ENCODE peak calls at places on chromosomes 6 and 20, in ten cellular contexts. H, G, J, M, K, R, U, B, A and X are unnamed samples. For H3K27me3 and H3K4me1, the result is how much of the 10 kb centered on the place peaks cover.

GRCh38 chr6:106083618-106084017 is 2.5 kb upstream of the PRDM1 start:
- DNase-seq in H (no peak), G (no peak), J (no peak), M (no peak), K (no peak), R (no peak), U (no peak), B (no peak), A (no peak), X (no peak)

GRCh38 chr6:118710616-118711015 is 59.2 kb upstream of the CEP85L start:
- DNase-seq in H (no peak), G (no peak), J (no peak), M (no peak), K (no peak), R (no peak), U (no peak), B (no peak), A (no peak), X (no peak)

GRCh38 chr20:36644032-36644712 is 1.8 kb downstream of the SLA2 start:
- DNase-seq in H (no peak), G (no peak), J (no peak), M (peak), K (peak), R (no peak), U (no peak), B (no peak), A (no peak), X (no peak)

GRCh38 chr20:40757087-40757486 is 68.1 kb upstream of the MAFB start:
- DNase-seq in H (no peak), G (no peak), J (no peak), M (no peak), K (no peak), R (no peak), U (no peak), B (no peak), A (no peak), X (no peak)

GRCh38 chr20:31675828-31676533 is 38.3 kb downstream of the COX4I2 start:
- DNase-seq in H (peak), G (no peak), J (no peak), M (no peak), K (peak), R (peak), U (no peak), B (no peak), A (peak), X (no peak)

GRCh38 chr6:133818320-133818719 is 70.6 kb upstream of the TCF21 start:
- DNase-seq in H (no peak), G (no peak), J (no peak), M (no peak), K (no peak), R (no peak), U (no peak), B (no peak), A (no peak), X (no peak)

GRCh38 chr6:120173250-120173649 is 823.7 kb upstream of the MAN1A1 start:
- DNase-seq in H (no peak), G (no peak), J (no peak), M (no peak), K (peak), R (no peak), U (no peak), B (no peak), A (no peak), X (no peak)

GRCh38 chr6:42199106-42199981 is 4.6 kb upstream of the GUCA1B start:
- DNase-seq in H (peak), G (no peak), J (no peak), M (no peak), K (no peak), R (no peak), U (no peak), B (no peak), A (no peak), X (no peak)

GRCh38 chr6:134464690-134465411 is 146.9 kb upstream of the SGK1 start:
- DNase-seq in H (peak), G (no peak), J (no peak), M (no peak), K (no peak), R (no peak), U (no peak), B (no peak), A (no peak), X (no peak)

GRCh38 chr6:73017473-73017872 is 207.8 kb downstream of the KHDC1L start:
- DNase-seq in H (no peak), G (no peak), J (no peak), M (no peak), K (no peak), R (no peak), U (no peak), B (no peak), A (no peak), X (no peak)

GRCh38 chr6:27126815-27127537 is 120.5 kb upstream of the PRSS16 start:
- DNase-seq in H (peak), G (peak), J (peak), M (peak), K (peak), R (peak), U (peak), B (peak), A (peak), X (peak)

GRCh38 chr20:10556519-10557083 is 117.2 kb downstream of the JAG1 start:
- DNase-seq in H (no peak), G (no peak), J (no peak), M (no peak), K (no peak), R (no peak), U (no peak), B (no peak), A (no peak), X (no peak)

GRCh38 chr6:157838718-157839430 is 15.8 kb downstream of the SNX9 start:
- DNase-seq in H (no peak), G (no peak), J (no peak), M (no peak), K (no peak), R (no peak), U (no peak), B (no peak), A (no peak), X (no peak)

GRCh38 chr20:6074784-6075183 is 20.9 kb upstream of the LRRN4 start:
- DNase-seq in H (no peak), G (no peak), J (no peak), M (no peak), K (no peak), R (no peak), U (no peak), B (no peak), A (no peak), X (no peak)

GRCh38 chr6:16430661-16431089 is 192.3 kb downstream of the GMPR start:
- DNase-seq in H (peak), G (no peak), J (no peak), M (no peak), K (no peak), R (no peak), U (no peak), B (no peak), A (no peak), X (no peak)

GRCh38 chr6:4950849-4951533 is 52.8 kb downstream of the RPP40 start:
- DNase-seq in H (no peak), G (no peak), J (no peak), M (no peak), K (no peak), R (peak), U (no peak), B (no peak), A (no peak), X (no peak)

GRCh38 chr6:158972241-158973233 is 27.5 kb downstream of the RSPH3 start:
- DNase-seq in H (peak), G (no peak), J (no peak), M (no peak), K (no peak), R (no peak), U (no peak), B (no peak), A (no peak), X (no peak)

GRCh38 chr6:139355777-139356445 is 18.5 kb downstream of the CITED2 start:
- DNase-seq in H (no peak), G (no peak), J (no peak), M (no peak), K (no peak), R (no peak), U (no peak), B (no peak), A (no peak), X (no peak)

GRCh38 chr6:100163035-100163434 is 169.0 kb upstream of the MCHR2 start:
- DNase-seq in H (no peak), G (no peak), J (peak), M (no peak), K (no peak), R (no peak), U (no peak), B (no peak), A (no peak), X (no peak)

GRCh38 chr20:52105045-52105572 is 86.5 kb downstream of the ZFP64 start:
- DNase-seq in H (peak), G (peak), J (peak), M (peak), K (no peak), R (no peak), U (no peak), B (no peak), A (no peak), X (no peak)

GRCh38 chr6:97947841-97948240 is 664.8 kb upstream of the MMS22L start:
- DNase-seq in H (peak), G (no peak), J (no peak), M (no peak), K (no peak), R (peak), U (no peak), B (peak), A (no peak), X (no peak)

GRCh38 chr6:74603676-74604075 is 602.2 kb downstream of the COL12A1 start:
- DNase-seq in H (peak), G (no peak), J (no peak), M (no peak), K (no peak), R (no peak), U (no peak), B (no peak), A (no peak), X (no peak)

GRCh38 chr6:122079906-122080305 is 319.5 kb upstream of the HSF2 start:
- DNase-seq in H (no peak), G (no peak), J (no peak), M (no peak), K (no peak), R (no peak), U (no peak), B (no peak), A (no peak), X (no peak)

GRCh38 chr20:49247792-49248191 is 28.6 kb downstream of the DDX27 start:
- DNase-seq in H (no peak), G (no peak), J (no peak), M (no peak), K (no peak), R (no peak), U (no peak), B (no peak), A (no peak), X (no peak)

GRCh38 chr6:38020593-38020992 is 201.1 kb downstream of the ZFAND3 start:
- DNase-seq in H (no peak), G (no peak), J (no peak), M (no peak), K (no peak), R (no peak), U (no peak), B (no peak), A (no peak), X (no peak)

GRCh38 chr6:157756708-157757429 is 66.2 kb upstream of the SNX9 start:
- DNase-seq in H (peak), G (peak), J (peak), M (peak), K (peak), R (peak), U (peak), B (peak), A (peak), X (peak)

GRCh38 chr20:41178904-41179432 is 41.6 kb downstream of the PLCG1 start:
- DNase-seq in H (no peak), G (no peak), J (peak), M (no peak), K (peak), R (no peak), U (peak), B (peak), A (no peak), X (peak)

GRCh38 chr6:163354779-163355431 is 59.6 kb upstream of the QKI start:
- DNase-seq in H (peak), G (peak), J (no peak), M (peak), K (no peak), R (no peak), U (peak), B (no peak), A (no peak), X (peak)

GRCh38 chr20:48850681-48851299 is 23.0 kb upstream of the PREX1 start:
- DNase-seq in H (no peak), G (no peak), J (no peak), M (no peak), K (no peak), R (no peak), U (no peak), B (no peak), A (no peak), X (no peak)

GRCh38 chr20:43799150-43799711 is 72.4 kb upstream of the GTSF1L start:
- DNase-seq in H (peak), G (no peak), J (no peak), M (no peak), K (no peak), R (no peak), U (no peak), B (no peak), A (no peak), X (no peak)

GRCh38 chr6:40845588-40845987 is 193.4 kb downstream of the UNC5CL start:
- DNase-seq in H (peak), G (no peak), J (peak), M (no peak), K (no peak), R (no peak), U (no peak), B (peak), A (peak), X (no peak)
- TF ChIP-seq CTCF in H (peak), G (peak), J (peak), M (peak), K (no peak), R (peak), U (peak), B (no peak), A (peak), X (peak)

GRCh38 chr6:30093951-30094350 is 18.4 kb upstream of the RNF39 start:
- DNase-seq in H (no peak), G (no peak), J (no peak), M (no peak), K (no peak), R (no peak), U (no peak), B (no peak), A (no peak), X (no peak)
- H3K27me3 ChIP-seq in H (under half), G (half or more), J (under half), M (under half), K (under half), R (under half), U (half or more), B (under half), A (under half), X (half or more)

GRCh38 chr6:111555041-111555440 is 50.6 kb downstream of the TRAF3IP2 start:
- DNase-seq in H (peak), G (no peak), J (no peak), M (no peak), K (no peak), R (no peak), U (no peak), B (no peak), A (no peak), X (peak)

GRCh38 chr6:111552241-111552744 is 53.4 kb downstream of the TRAF3IP2 start:
- DNase-seq in H (peak), G (peak), J (peak), M (peak), K (no peak), R (peak), U (peak), B (peak), A (peak), X (peak)

GRCh38 chr6:111551521-111552231 is 54.0 kb downstream of the TRAF3IP2 start:
- DNase-seq in H (no peak), G (no peak), J (no peak), M (peak), K (no peak), R (peak), U (no peak), B (peak), A (peak), X (no peak)

GRCh38 chr6:111553580-111553979 is 52.1 kb downstream of the TRAF3IP2 start:
- DNase-seq in H (no peak), G (no peak), J (no peak), M (no peak), K (no peak), R (no peak), U (no peak), B (no peak), A (no peak), X (no peak)

GRCh38 chr6:111552999-111553398 is 52.7 kb downstream of the TRAF3IP2 start:
- DNase-seq in H (no peak), G (no peak), J (no peak), M (no peak), K (no peak), R (no peak), U (no peak), B (peak), A (no peak), X (no peak)
- H3K4me1 ChIP-seq in H (under half), G (under half), J (under half), M (under half), K (under half), R (under half), U (under half), B (under half), A (under half), X (under half)

GRCh38 chr20:57884956-57885355 is 175.1 kb upstream of the PMEPA1 start:
- DNase-seq in H (no peak), G (no peak), J (no peak), M (no peak), K (no peak), R (no peak), U (no peak), B (peak), A (no peak), X (peak)

GRCh38 chr20:57880155-57880648 is 170.4 kb upstream of the PMEPA1 start:
- DNase-seq in H (no peak), G (no peak), J (no peak), M (no peak), K (no peak), R (no peak), U (no peak), B (no peak), A (no peak), X (peak)

GRCh38 chr20:57881466-57882405 is 171.9 kb upstream of the PMEPA1 start:
- DNase-seq in H (no peak), G (no peak), J (no peak), M (no peak), K (no peak), R (no peak), U (no peak), B (no peak), A (peak), X (no peak)

GRCh38 chr20:57883761-57884160 is 173.9 kb upstream of the PMEPA1 start:
- DNase-seq in H (no peak), G (no peak), J (no peak), M (no peak), K (no peak), R (no peak), U (no peak), B (no peak), A (no peak), X (peak)

GRCh38 chr20:57882451-57883161 is 172.8 kb upstream of the PMEPA1 start:
- DNase-seq in H (no peak), G (no peak), J (no peak), M (no peak), K (no peak), R (no peak), U (no peak), B (no peak), A (peak), X (no peak)
- TF ChIP-seq CTCF in H (no peak), G (no peak), J (no peak), M (no peak), K (no peak), R (no peak), U (no peak), B (no peak), A (no peak), X (no peak)

GRCh38 chr6:155014137-155014536 is 19.0 kb downstream of the TIAM2 start:
- DNase-seq in H (no peak), G (no peak), J (no peak), M (no peak), K (no peak), R (no peak), U (no peak), B (no peak), A (no peak), X (no peak)
- H3K27me3 ChIP-seq in H (under half), G (under half), J (under half), M (under half), K (under half), R (under half), U (under half), B (under half), A (under half), X (under half)

DNA sequence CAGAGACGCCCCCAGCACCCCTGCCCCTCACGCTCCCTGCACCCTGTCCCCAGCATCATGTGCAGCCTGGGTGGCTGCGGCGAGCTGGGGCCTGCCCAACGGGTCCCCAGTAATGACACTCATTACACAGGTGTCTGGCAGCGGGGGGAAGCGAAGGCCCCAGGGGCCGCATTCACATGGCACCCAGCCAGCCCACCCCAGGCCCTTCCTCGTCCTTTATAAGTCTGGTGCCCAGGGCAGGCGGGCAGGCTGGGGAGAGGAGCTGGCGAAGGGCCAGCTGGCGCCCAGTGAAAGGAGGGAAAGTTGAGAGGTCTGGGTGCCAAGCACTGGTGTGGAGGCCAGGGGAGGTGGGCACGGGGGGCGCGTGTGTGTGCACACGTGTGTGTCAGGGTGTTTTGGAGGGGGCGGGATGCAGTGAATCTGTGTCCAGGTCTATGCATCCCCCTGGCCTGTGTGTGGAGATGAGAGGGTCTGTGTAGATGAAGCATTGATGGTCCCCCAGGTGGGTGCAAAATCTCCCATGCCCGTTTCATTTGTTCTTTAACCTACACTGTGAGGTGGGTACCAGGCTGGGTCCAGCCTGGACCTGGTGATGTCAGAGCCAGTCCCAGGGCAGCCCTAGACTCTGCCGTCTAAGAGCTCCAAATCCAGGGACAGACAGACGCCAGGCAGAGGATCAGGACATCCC is 105.3 kb downstream of the CEBPB start:
- DNase-seq in H (no peak), G (no peak), J (no peak), M (peak), K (peak), R (no peak), U (no peak), B (peak), A (no peak), X (no peak)
- H3K4me1 ChIP-seq in H (under half), G (under half), J (under half), M (under half), K (under half), R (under half), U (under half), B (under half), A (under half), X (under half)